ENCODE peak calls at places on chromosomes 7 and 10, in nine cellular contexts. P is NCI-H2081; K is activated naive CD8-positive, alpha-beta T cell treated with anti-CD3 and anti-CD28 coated beads, Interleukin-2, amount 50 U/mL, for 24 hours; A is stimulated activated CD8-positive, alpha-beta memory T cell treated with anti-CD3 and anti-CD28 coated beads, Interleukin-4, amount 100 ng/mL, for 1 hour; C is NCI-H1092; L is KG1; B is sciatic nerve; H is H54; V is suprapubic skin. T is an unnamed sample.

GRCh38 chr7:43302211-43302711 is 189.8 kb downstream of the HECW1 start:
- DNase-seq in P (no peak), V (no peak), H (peak; percentile 99), K (peak; percentile 42), B (no peak), A (no peak), L (no peak), C (no peak), T (no peak)

GRCh38 chr7:88312061-88312663 is 5.5 kb upstream of the STEAP4 start:
- DNase-seq in H (no peak), V (peak; percentile 90), P (no peak), L (no peak), K (no peak), C (no peak), B (peak; percentile 83), A (no peak), T (no peak)

GRCh38 chr10:109968954-109969644 is 38.7 kb upstream of the ADD3 start:
- DNase-seq in P (no peak), B (no peak), L (no peak), V (no peak), K (no peak), H (no peak), A (no peak), C (no peak), T (no peak)

GRCh38 chr7:135917721-135918120 is 59.4 kb downstream of the MTPN start:
- DNase-seq in H (no peak), B (no peak), A (no peak), V (no peak), C (no peak), K (no peak), P (no peak), L (no peak), T (no peak)

GRCh38 chr10:118485641-118486040 is 109.8 kb downstream of the PRLHR start:
- DNase-seq in L (no peak), K (no peak), C (no peak), A (no peak), H (no peak), B (no peak), V (no peak), P (no peak), T (no peak)

GRCh38 chr7:16918288-16918895 is 36.6 kb upstream of the AGR3 start:
- DNase-seq in B (no peak), V (no peak), L (no peak), C (peak; percentile 22), A (no peak), K (no peak), H (no peak), P (peak; percentile 60), T (no peak)

GRCh38 chr7:128928159-128928558 is 9.6 kb upstream of the IRF5 start:
- DNase-seq in P (no peak), C (no peak), L (no peak), H (no peak), A (no peak), V (no peak), B (peak; percentile 17), K (no peak), T (no peak)

GRCh38 chr7:96045919-96046318 is 273.6 kb downstream of the DYNC1I1 start:
- DNase-seq in H (no peak), L (no peak), P (peak; percentile 99), A (no peak), C (peak; percentile 73), K (no peak), V (no peak), B (no peak), T (no peak)

GRCh38 chr7:79984210-79984609 is 150.4 kb upstream of the GNAI1 start:
- DNase-seq in A (no peak), K (no peak), C (no peak), B (no peak), P (no peak), H (no peak), V (no peak), L (no peak), T (no peak)

GRCh38 chr10:95496246-95496911 is 64.8 kb downstream of the SORBS1 start:
- DNase-seq in H (no peak), P (no peak), B (no peak), V (no peak), K (no peak), L (no peak), C (no peak), A (no peak), T (no peak)

GRCh38 chr7:149588930-149589329 is 91.3 kb upstream of the ZNF746 start:
- DNase-seq in C (no peak), B (no peak), K (no peak), P (no peak), H (no peak), V (no peak), A (no peak), L (no peak), T (no peak)

GRCh38 chr7:120865191-120865976 is 7.4 kb upstream of the TSPAN12 start:
- DNase-seq in A (no peak), B (no peak), K (no peak), L (no peak), H (no peak), V (no peak), P (no peak), C (no peak), T (no peak)

GRCh38 chr10:68106656-68107055 is 2.6 kb upstream of the MYPN start:
- DNase-seq in B (no peak), K (no peak), L (no peak), V (no peak), H (no peak), P (no peak), A (no peak), C (no peak), T (no peak)

GRCh38 chr7:93044147-93044810 is 73.5 kb downstream of the SAMD9 start:
- DNase-seq in H (no peak), K (no peak), V (no peak), A (no peak), L (no peak), P (no peak), B (no peak), C (no peak), T (no peak)

GRCh38 chr10:282294-283139 is 147.3 kb downstream of the ZMYND11 start:
- DNase-seq in B (no peak), C (no peak), L (no peak), A (no peak), K (no peak), V (no peak), P (no peak), H (no peak), T (no peak)

GRCh38 chr7:1854521-1855395 is 184.7 kb downstream of the ELFN1 start:
- DNase-seq in H (no peak), B (peak; percentile 55), K (no peak), P (no peak), V (peak; percentile 48), C (no peak), L (no peak), A (no peak), T (peak; percentile 55)

GRCh38 chr10:17065273-17065672 is 64.3 kb downstream of the CUBN start:
- DNase-seq in A (no peak), H (no peak), B (no peak), P (no peak), V (no peak), K (no peak), C (no peak), L (no peak), T (no peak)

GRCh38 chr10:13417459-13418126 is 69.5 kb upstream of the SEPHS1 start:
- DNase-seq in A (no peak), P (no peak), H (no peak), V (no peak), K (no peak), B (no peak), C (no peak), L (no peak), T (no peak)

GRCh38 chr10:31359979-31360378 is 41.0 kb downstream of the ZEB1 start:
- DNase-seq in C (no peak), P (peak; percentile 23), V (no peak), K (no peak), L (no peak), B (no peak), H (no peak), A (no peak), T (no peak)

GRCh38 chr7:151429555-151430331 is 10.2 kb downstream of the CRYGN start:
- DNase-seq in C (peak; percentile 54), B (no peak), A (no peak), L (no peak), P (peak; percentile 68), H (peak; percentile 71), K (no peak), V (no peak), T (peak; percentile 74)

T was measured in activated CD4-positive, alpha-beta memory T cell treated with anti-CD3 and anti-CD28 coated beads, Interleukin-2, amount 10 ng/mL, durations not matched to agents 7 days and 5 days.